ENCODE peak calls at places on chromosome 17, in six cellular contexts. M is ovary, D is uterus, I is tibial nerve, S is HAP-1, Q is transverse colon. G is an unnamed sample.
A peak's percentile ranks its signal among the peaks of the same experiment; 100 is the strongest.

GRCh38 chr17:28946239-28946638 is 5.1 kb downstream of the PHF12 start:
- DNase-seq in M (no peak), D (no peak), I (no peak), S (no peak), Q (no peak), G (no peak)

GRCh38 chr17:8581002-8581658 is 49.4 kb downstream of the MYH10 start:
- DNase-seq in M (no peak), D (no peak), I (no peak), S (peak; percentile 24), Q (no peak), G (no peak)

GRCh38 chr17:5757306-5757907 is 173.1 kb upstream of the NLRP1 start:
- DNase-seq in M (no peak), D (no peak), I (no peak), S (no peak), Q (no peak), G (no peak)

GRCh38 chr17:72175787-72176515 is 55.1 kb downstream of the SOX9 start:
- DNase-seq in M (no peak), D (no peak), I (no peak), S (no peak), Q (no peak), G (no peak)

GRCh38 chr17:311119-311848 is 41.3 kb downstream of the RPH3AL start:
- DNase-seq in M (no peak), D (no peak), I (no peak), S (no peak), Q (no peak), G (no peak)

GRCh38 chr17:28575126-28575795 is 1.4 kb downstream of the ALDOC start:
- DNase-seq in M (no peak), D (no peak), I (no peak), S (no peak), Q (no peak), G (no peak)

GRCh38 chr17:57810740-57811632 is 38.9 kb downstream of the MRPS23 start:
- DNase-seq in M (peak; percentile 78), D (peak; percentile 52), I (no peak), S (no peak), Q (peak; percentile 11), G (no peak)

GRCh38 chr17:18225562-18226283 is at the start of gene LLGL1:
- DNase-seq in M (peak; percentile 41), D (peak; percentile 52), I (no peak), S (peak; percentile 25), Q (no peak), G (no peak)

GRCh38 chr17:41534899-41535546 is 6.9 kb upstream of the KRT19 start:
- DNase-seq in M (no peak), D (no peak), I (no peak), S (no peak), Q (no peak), G (no peak)

GRCh38 chr17:60160829-60161501 is 11.2 kb downstream of the CA4 start:
- DNase-seq in M (no peak), D (no peak), I (no peak), S (no peak), Q (no peak), G (no peak)

GRCh38 chr17:1617620-1618174 is 10.9 kb downstream of the SLC43A2 start:
- DNase-seq in M (peak; percentile 50), D (no peak), I (no peak), S (no peak), Q (peak; percentile 82), G (peak; percentile 89)

GRCh38 chr17:32671891-32672290 is 185.1 kb downstream of the CDK5R1 start:
- DNase-seq in M (no peak), D (no peak), I (peak; percentile 38), S (no peak), Q (peak; percentile 22), G (no peak)

GRCh38 chr17:31678431-31678830 is 180.6 kb downstream of the COPRS start:
- DNase-seq in M (no peak), D (no peak), I (no peak), S (no peak), Q (no peak), G (no peak)

GRCh38 chr17:16363749-16364536 is 10.7 kb upstream of the CENPV start:
- DNase-seq in M (peak; percentile 51), D (peak; percentile 71), I (peak; percentile 61), S (peak; percentile 95), Q (peak; percentile 80), G (peak; percentile 92)

GRCh38 chr17:28569446-28569845 is 1.9 kb downstream of the PIGS start:
- DNase-seq in M (no peak), D (no peak), I (no peak), S (no peak), Q (no peak), G (no peak)

GRCh38 chr17:59851431-59852375 is 41.0 kb downstream of the TUBD1 start:
- DNase-seq in M (peak; percentile 78), D (peak; percentile 64), I (no peak), S (no peak), Q (peak; percentile 70), G (peak; percentile 79)

GRCh38 chr17:13462673-13463124 is 139.0 kb downstream of the HS3ST3A1 start:
- DNase-seq in M (no peak), D (no peak), I (no peak), S (no peak), Q (no peak), G (no peak)

GRCh38 chr17:66949501-66949900 is 15.0 kb upstream of the CACNG4 start:
- DNase-seq in M (no peak), D (no peak), I (no peak), S (no peak), Q (no peak), G (no peak)

GRCh38 chr17:57033296-57033695 is 51.8 kb upstream of the AKAP1 start:
- DNase-seq in M (peak; percentile 15), D (no peak), I (no peak), S (no peak), Q (no peak), G (no peak)

GRCh38 chr17:41863074-41863843 is 2.0 kb downstream of the KLHL11 start:
- DNase-seq in M (no peak), D (no peak), I (no peak), S (no peak), Q (no peak), G (no peak)

GRCh38 chr17:28145348-28145747 is 102.9 kb downstream of the NLK start:
- DNase-seq in M (no peak), D (no peak), I (no peak), S (no peak), Q (no peak), G (no peak)

GRCh38 chr17:48722201-48722907 is at the start of gene PRAC1:
- DNase-seq in M (no peak), D (no peak), I (no peak), S (no peak), Q (no peak), G (no peak)

GRCh38 chr17:7864995-7865650 is 7.3 kb downstream of the CYB5D1 start:
- DNase-seq in M (no peak), D (no peak), I (no peak), S (no peak), Q (no peak), G (no peak)

GRCh38 chr17:2804912-2805311 is 8.7 kb downstream of the RAP1GAP2 start:
- DNase-seq in M (no peak), D (no peak), I (no peak), S (no peak), Q (no peak), G (no peak)

GRCh38 chr17:10738516-10739258 is 8.9 kb upstream of the TMEM220 start:
- DNase-seq in M (no peak), D (no peak), I (no peak), S (no peak), Q (peak; percentile 54), G (no peak)

DNA sequence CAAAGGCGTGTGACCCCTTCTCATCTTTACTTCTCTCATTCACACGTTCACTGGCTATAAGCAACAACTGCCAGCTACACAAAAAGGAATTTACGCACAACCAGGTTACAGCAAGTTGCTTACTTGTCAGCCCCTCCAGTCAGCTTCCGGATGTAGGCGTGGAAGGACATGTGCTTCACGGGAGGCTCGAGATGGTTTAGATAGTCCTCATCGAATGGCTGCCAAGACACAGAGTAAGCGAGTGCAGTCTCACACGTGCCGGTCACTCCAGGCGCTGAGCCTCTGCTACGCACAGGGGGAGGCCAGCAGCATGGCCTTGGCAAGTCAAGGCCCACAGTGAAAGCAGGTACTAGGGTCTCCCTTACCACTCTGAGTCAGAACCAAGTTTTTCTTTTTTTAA is 28.3 kb downstream of the NPLOC4 start:
- DNase-seq in M (no peak), D (no peak), I (no peak), S (no peak), Q (no peak), G (no peak)
- H3K36me3 ChIP-seq in M (no peaks in the 10 kb centered on the region), D (no peaks in the 10 kb centered on the region), I (peaks cover 24% of the 10 kb centered on the region), S (peaks cover 66% of the 10 kb centered on the region), Q (peaks cover 58% of the 10 kb centered on the region), G (peaks cover 2% of the 10 kb centered on the region)

GRCh38 chr17:39820987-39821386 is 43.1 kb downstream of the IKZF3 start:
- DNase-seq in M (no peak), D (no peak), I (no peak), S (no peak), Q (no peak), G (no peak)
- H3K4me1 ChIP-seq in M (no peaks in the 10 kb centered on the region), D (no peaks in the 10 kb centered on the region), I (no peaks in the 10 kb centered on the region), S (peaks cover 11% of the 10 kb centered on the region), Q (no peaks in the 10 kb centered on the region), G (no peaks in the 10 kb centered on the region)

GRCh38 chr17:74099441-74100340 is 103.8 kb upstream of the RPL38 start:
- DNase-seq in M (no peak), D (no peak), I (no peak), S (no peak), Q (no peak), G (no peak)

GRCh38 chr17:74098378-74099024 is 105.0 kb upstream of the RPL38 start:
- DNase-seq in M (no peak), D (no peak), I (no peak), S (no peak), Q (no peak), G (no peak)

GRCh38 chr17:74094651-74095050 is 108.8 kb upstream of the RPL38 start:
- DNase-seq in M (no peak), D (no peak), I (no peak), S (no peak), Q (no peak), G (no peak)

GRCh38 chr17:74096456-74096855 is 107.0 kb upstream of the RPL38 start:
- DNase-seq in M (no peak), D (no peak), I (no peak), S (no peak), Q (no peak), G (no peak)

GRCh38 chr17:74097461-74098131 is 105.9 kb upstream of the RPL38 start:
- DNase-seq in M (no peak), D (no peak), I (no peak), S (no peak), Q (no peak), G (no peak)
- H3K4me3 ChIP-seq in M (no peak overlapping the region), D (no peak overlapping the region), I (no peak overlapping the region), S (no peak overlapping the region), Q (no peak overlapping the region), G (no peak overlapping the region)

DNA sequence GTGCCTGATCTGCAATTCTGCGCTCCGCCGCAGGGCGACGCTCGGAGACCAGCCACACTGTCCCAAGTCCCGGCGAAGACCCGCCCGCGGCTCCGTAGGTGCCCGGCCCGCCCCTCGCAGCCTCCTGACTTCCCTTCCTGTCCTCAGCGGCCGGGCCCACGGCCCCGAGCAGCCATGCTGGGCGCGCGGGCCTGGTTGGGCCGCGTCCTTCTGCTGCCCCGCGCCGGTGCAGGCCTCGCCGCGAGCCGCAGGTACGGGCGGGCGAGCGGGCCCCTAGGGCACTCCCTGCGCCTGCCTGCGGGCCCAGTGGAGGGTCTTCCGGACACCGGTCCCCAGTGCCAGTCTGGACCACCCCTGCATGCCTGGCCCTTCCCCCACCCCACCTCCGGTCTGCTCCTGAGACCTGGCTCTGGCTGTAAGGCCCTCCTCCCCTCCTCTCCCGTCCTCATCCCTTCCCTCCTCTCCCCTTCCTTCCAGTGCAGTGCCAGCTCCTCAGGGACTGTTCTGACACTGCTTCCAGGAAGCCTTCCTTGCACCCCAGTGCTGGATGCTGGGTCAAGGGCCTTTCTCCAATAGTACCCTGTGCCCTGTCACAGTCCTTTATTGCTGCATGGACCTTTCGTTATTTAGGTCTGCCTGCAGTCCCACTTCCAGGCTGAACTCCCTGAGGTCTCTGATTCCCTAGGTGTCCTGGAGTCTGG is at the start of gene SPATA20:
- DNase-seq in M (peak; percentile 92), D (peak; percentile 91), I (peak; percentile 90), S (peak; percentile 84), Q (peak; percentile 95), G (peak; percentile 93)
- H3K36me3 ChIP-seq in M (no peaks in the 10 kb centered on the region), D (no peaks in the 10 kb centered on the region), I (no peaks in the 10 kb centered on the region), S (peaks cover 10% of the 10 kb centered on the region), Q (no peaks in the 10 kb centered on the region), G (no peaks in the 10 kb centered on the region)

G was measured in Peyer's patch.